ENCODE peak calls at places on chromosomes 5 and 9, in ten cellular contexts. B is NCI-H1436; T is amygdala; J is NCI-H2171 treated with DMSO at 0.1 percent for 48 hours; A is activated CD8-positive, alpha-beta T cell treated with anti-CD3 and anti-CD28 coated beads for 36 hours; D is H7; R is astrocyte of the spinal cord; G is neural progenitor cell; N is activated T-cell treated with anti-CD3 and anti-CD28 coated beads, Interleukin-2, amount 50 U/mL, for 1 hour; V is ELR. C is an unnamed sample.

GRCh38 chr5:55188656-55189380 is 15.8 kb upstream of the CDC20B start:
- DNase-seq in B (peak; percentile 15), T (no peak), J (no peak), A (no peak), D (no peak), R (no peak), G (no peak), N (no peak), V (no peak), C (no peak)

GRCh38 chr9:22975921-22976320 is 529.3 kb downstream of the DMRTA1 start:
- DNase-seq in B (no peak), T (no peak), J (no peak), A (no peak), D (no peak), R (peak; percentile 58), G (no peak), N (no peak), V (peak; percentile 44), C (no peak)

GRCh38 chr5:64603676-64604075 is 86.6 kb upstream of the SHISAL2B start:
- DNase-seq in B (no peak), T (no peak), J (no peak), A (no peak), D (no peak), R (no peak), G (no peak), N (no peak), V (no peak), C (no peak)

GRCh38 chr5:80998590-80998979 is 38.4 kb downstream of the RASGRF2 start:
- DNase-seq in B (no peak), T (no peak), J (no peak), A (peak; percentile 83), D (no peak), R (no peak), G (no peak), N (no peak), V (no peak), C (no peak)

GRCh38 chr5:161549106-161549505 is 2.6 kb upstream of the GABRB2 start:
- DNase-seq in B (no peak), T (no peak), J (peak; percentile 46), A (no peak), D (no peak), R (peak; percentile 26), G (peak; percentile 58), N (no peak), V (no peak), C (no peak)

GRCh38 chr5:127944125-127944524 is 139.4 kb upstream of the SLC12A2 start:
- DNase-seq in B (no peak), T (no peak), J (no peak), A (no peak), D (no peak), R (no peak), G (no peak), N (no peak), V (no peak), C (no peak)

GRCh38 chr5:159212667-159213462 is 3.5 kb upstream of the RNF145 start:
- DNase-seq in B (no peak), T (no peak), J (no peak), A (no peak), D (no peak), R (no peak), G (no peak), N (no peak), V (no peak), C (no peak)

GRCh38 chr9:90300901-90301688 is 341.5 kb downstream of the DIRAS2 start:
- DNase-seq in B (no peak), T (no peak), J (peak; percentile 61), A (no peak), D (no peak), R (peak; percentile 96), G (no peak), N (no peak), V (peak; percentile 93), C (peak; percentile 97)

GRCh38 chr9:97280755-97281330 is 26.6 kb upstream of the CCDC180 start:
- DNase-seq in B (no peak), T (no peak), J (no peak), A (no peak), D (no peak), R (no peak), G (no peak), N (no peak), V (no peak), C (no peak)

C was measured in brain microvascular endothelial cell.